ENCODE peak calls at places on chromosome 3, in nine cellular contexts. V is mucosa of descending colon, Z is amniotic stem cell, L is cardiac fibroblast, O is Calu3, X is NCI-H1105, N is type B pancreatic cell, P is endodermal cell, K is glutamatergic neuron. H is an unnamed sample.

GRCh38 chr3:9583792-9584191 is 30.2 kb upstream of the LHFPL4 start:
- DNase-seq in V (no peak), Z (no peak), L (no peak), O (no peak), X (no peak), N (no peak), P (no peak), K (no peak), H (no peak)

GRCh38 chr3:53116956-53117355 is 13.3 kb downstream of the RFT1 start:
- DNase-seq in V (no peak), Z (no peak), L (no peak), O (no peak), X (no peak), N (no peak), P (no peak), K (no peak), H (no peak)

GRCh38 chr3:179410317-179410716 is 41.0 kb downstream of the GNB4 start:
- DNase-seq in V (no peak), Z (no peak), L (no peak), O (no peak), X (no peak), N (no peak), P (no peak), K (no peak), H (no peak)

GRCh38 chr3:146470424-146470990 is 1.1 kb upstream of the PLSCR2 start:
- DNase-seq in V (no peak), Z (no peak), L (no peak), O (no peak), X (no peak), N (no peak), P (no peak), K (no peak), H (no peak)

GRCh38 chr3:51295625-51296024 is 89.5 kb upstream of the MANF start:
- DNase-seq in V (no peak), Z (no peak), L (no peak), O (no peak), X (no peak), N (no peak), P (no peak), K (no peak), H (no peak)

GRCh38 chr3:160616721-160617120 is 51.4 kb upstream of the KPNA4 start:
- DNase-seq in V (no peak), Z (no peak), L (peak), O (peak), X (no peak), N (no peak), P (no peak), K (no peak), H (no peak)

GRCh38 chr3:120341658-120342346 is 7.4 kb downstream of the LRRC58 start:
- DNase-seq in V (no peak), Z (no peak), L (no peak), O (no peak), X (no peak), N (no peak), P (peak), K (peak), H (no peak)

GRCh38 chr3:177468816-177469590 is 271.7 kb upstream of the TBL1XR1 start:
- DNase-seq in V (no peak), Z (no peak), L (peak), O (no peak), X (no peak), N (no peak), P (no peak), K (no peak), H (peak)

GRCh38 chr3:54634122-54634469 is 293.8 kb downstream of the LRTM1 start:
- DNase-seq in V (no peak), Z (no peak), L (no peak), O (no peak), X (no peak), N (no peak), P (no peak), K (no peak), H (no peak)

GRCh38 chr3:120148187-120148954 is 54.1 kb upstream of the GSK3B start:
- DNase-seq in V (no peak), Z (no peak), L (no peak), O (no peak), X (no peak), N (no peak), P (no peak), K (no peak), H (no peak)

GRCh38 chr3:34582054-34582453 is 783.6 kb downstream of the PDCD6IP start:
- DNase-seq in V (no peak), Z (no peak), L (peak), O (no peak), X (no peak), N (no peak), P (peak), K (no peak), H (peak)

GRCh38 chr3:41148446-41148845 is 50.9 kb upstream of the CTNNB1 start:
- DNase-seq in V (no peak), Z (no peak), L (no peak), O (no peak), X (no peak), N (no peak), P (no peak), K (no peak), H (peak)

GRCh38 chr3:78737988-78738387 is 1029.8 kb downstream of the ROBO1 start:
- DNase-seq in V (no peak), Z (no peak), L (peak), O (no peak), X (no peak), N (no peak), P (no peak), K (peak), H (peak)

GRCh38 chr3:156762631-156763185 is 63.4 kb upstream of the LEKR1 start:
- DNase-seq in V (no peak), Z (no peak), L (peak), O (no peak), X (no peak), N (no peak), P (no peak), K (no peak), H (no peak)

GRCh38 chr3:65685621-65686020 is 353.1 kb downstream of the MAGI1 start:
- DNase-seq in V (no peak), Z (no peak), L (peak), O (no peak), X (no peak), N (no peak), P (no peak), K (no peak), H (no peak)

GRCh38 chr3:13034861-13035260 is 38.4 kb downstream of the IQSEC1 start:
- DNase-seq in V (no peak), Z (no peak), L (no peak), O (no peak), X (no peak), N (no peak), P (no peak), K (no peak), H (no peak)

GRCh38 chr3:17288839-17289399 is 404.2 kb downstream of the PLCL2 start:
- DNase-seq in V (no peak), Z (no peak), L (no peak), O (no peak), X (no peak), N (no peak), P (no peak), K (no peak), H (no peak)

GRCh38 chr3:128506721-128507120 is 13.7 kb upstream of the GATA2 start:
- DNase-seq in V (no peak), Z (no peak), L (no peak), O (no peak), X (no peak), N (no peak), P (peak), K (no peak), H (no peak)

GRCh38 chr3:8499181-8499611 is 2.4 kb upstream of the LMCD1 start:
- DNase-seq in V (no peak), Z (no peak), L (peak), O (peak), X (peak), N (no peak), P (peak), K (no peak), H (no peak)

GRCh38 chr3:62538706-62539356 is 165.5 kb upstream of the FEZF2 start:
- DNase-seq in V (no peak), Z (no peak), L (no peak), O (no peak), X (no peak), N (no peak), P (no peak), K (no peak), H (no peak)

H was measured in NCI-H2171 treated with DMSO at 0.1 percent for 48 hours.